ENCODE peak calls at places on chromosomes 3 and 15, in nine cellular contexts. F is GM23338; L is neuronal stem cell; I is caudate nucleus; C is aorta; D is CD8-positive, alpha-beta memory T cell; P is brain microvascular endothelial cell; Q is gastrocnemius medialis; Z is SJSA1. H is an unnamed sample.

GRCh38 chr3:190065204-190065603 is 55.5 kb downstream of the P3H2 start:
- DNase-seq in Q (no peak), D (no peak), L (no peak), I (no peak), F (no peak), Z (no peak), P (no peak), C (no peak), H (no peak)

GRCh38 chr3:50160561-50160983 is 5.4 kb downstream of the SEMA3F start:
- DNase-seq in P (no peak), C (no peak), F (no peak), L (no peak), I (no peak), D (no peak), Z (no peak), Q (no peak), H (no peak)

GRCh38 chr3:189132125-189132744 is 39.5 kb upstream of the TPRG1 start:
- DNase-seq in P (peak), D (peak), C (peak), L (no peak), F (no peak), Q (no peak), I (no peak), Z (peak), H (peak)

GRCh38 chr3:159189994-159190669 is 388.3 kb downstream of the MFSD1 start:
- DNase-seq in D (no peak), Q (no peak), I (no peak), C (no peak), P (no peak), Z (no peak), L (no peak), F (no peak), H (no peak)

GRCh38 chr3:45792516-45793172 is 3.7 kb downstream of the SLC6A20 start:
- DNase-seq in F (no peak), I (no peak), Z (no peak), P (no peak), D (no peak), Q (no peak), L (no peak), C (no peak), H (no peak)

GRCh38 chr15:85772668-85773067 is 22.1 kb downstream of the KLHL25 start:
- DNase-seq in D (no peak), I (no peak), Z (peak), C (no peak), L (no peak), F (no peak), P (no peak), Q (no peak), H (no peak)

GRCh38 chr15:65189102-65189740 is 4.1 kb upstream of the CLPX start:
- DNase-seq in D (no peak), L (peak), P (peak), Q (no peak), Z (no peak), C (no peak), F (peak), I (no peak), H (peak)

GRCh38 chr3:10951295-10951926 is 41.1 kb upstream of the SLC6A1 start:
- DNase-seq in Q (no peak), P (no peak), F (no peak), C (no peak), I (no peak), D (no peak), Z (no peak), L (no peak), H (no peak)

GRCh38 chr15:43186003-43186353 is 775 bp downstream of the CCNDBP1 start:
- DNase-seq in Z (no peak), F (no peak), P (no peak), Q (no peak), L (no peak), D (no peak), C (no peak), I (no peak), H (no peak)

GRCh38 chr15:42270551-42270950 is 2.5 kb upstream of the GANC start:
- DNase-seq in F (no peak), Q (no peak), P (no peak), Z (no peak), C (no peak), L (no peak), I (no peak), D (no peak), H (no peak)

GRCh38 chr3:132499071-132499470 is 81.8 kb downstream of the DNAJC13 start:
- DNase-seq in I (no peak), Z (no peak), D (no peak), Q (no peak), P (no peak), L (no peak), F (no peak), C (no peak), H (no peak)

DNA sequence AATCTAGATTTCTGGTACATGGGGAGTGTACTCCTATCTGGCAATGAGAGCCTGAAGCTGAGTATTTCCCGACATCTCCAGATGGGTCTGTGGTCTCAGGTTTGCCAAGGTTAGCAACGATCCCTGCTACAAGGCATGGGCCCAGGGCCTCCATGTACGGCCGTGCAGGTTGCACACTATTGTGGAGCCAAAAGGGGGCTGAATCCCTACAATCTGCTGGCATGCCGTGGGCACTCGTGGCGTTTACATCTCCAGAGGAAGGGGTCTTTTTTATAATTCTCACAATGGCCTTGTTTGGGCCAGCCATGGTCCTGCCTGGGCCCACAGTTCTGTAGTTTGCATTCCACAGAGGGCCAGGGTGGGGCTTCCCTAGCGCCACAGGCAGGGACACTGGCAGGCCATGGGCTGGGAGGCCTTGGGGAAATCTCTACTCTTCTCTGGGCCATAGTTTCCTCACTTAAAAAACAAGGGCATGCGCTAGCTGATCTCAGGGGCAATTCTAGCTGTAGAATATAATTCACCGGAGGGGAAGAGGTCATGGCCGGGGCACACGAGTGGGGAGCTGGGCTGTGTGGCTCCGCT is 68.9 kb upstream of the TLE3 start:
- DNase-seq in F (no peak), I (no peak), Z (no peak), L (no peak), P (no peak), Q (no peak), C (no peak), D (no peak), H (no peak)
- H3K27ac ChIP-seq in F (no peak), I (no peak), Z (no peak), L (no peak), P (no peak), Q (peak), C (no peak), D (no peak), H (no peak)

DNA sequence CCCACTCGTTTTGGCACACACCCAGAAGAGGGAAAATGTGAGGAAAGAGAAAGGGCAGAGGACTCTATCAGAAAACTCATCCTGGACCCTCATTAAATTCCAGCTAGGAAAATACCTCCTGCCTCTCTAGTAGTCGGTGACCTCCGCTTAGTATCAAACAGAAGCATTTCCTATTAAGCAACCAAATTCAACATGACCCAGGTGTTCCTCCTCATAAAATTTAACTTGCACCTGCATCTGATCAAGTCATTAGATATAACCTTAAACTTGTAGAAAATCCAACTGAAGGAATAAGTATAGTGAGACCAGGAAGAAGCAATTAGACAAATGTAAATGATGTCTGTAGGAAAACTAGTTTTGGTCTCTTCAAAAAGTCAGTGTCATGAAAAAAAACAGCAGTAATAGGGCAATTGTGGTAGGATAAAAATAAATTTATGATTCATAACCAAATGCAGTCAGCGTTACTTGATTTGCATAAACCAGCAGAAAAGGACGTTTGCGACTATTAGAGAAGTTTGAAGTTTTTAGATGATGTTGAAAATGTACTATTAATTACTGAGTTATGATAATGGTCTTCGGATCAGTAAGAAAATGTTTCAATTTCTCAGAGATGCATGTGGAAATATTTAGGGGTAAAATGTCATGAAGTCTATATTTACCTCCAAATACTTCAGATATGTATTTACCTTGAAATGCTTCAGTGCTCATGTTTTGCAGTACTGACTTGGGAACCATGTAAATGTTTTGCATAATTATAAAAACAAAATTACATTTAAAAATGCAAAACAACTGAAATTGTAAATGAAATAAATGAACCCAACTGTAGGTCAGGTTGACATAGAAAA is 44.6 kb downstream of the LDHAL6B start:
- DNase-seq in Z (no peak), F (no peak), P (no peak), Q (no peak), L (no peak), C (no peak), I (no peak), D (no peak), H (no peak)
- H3K27ac ChIP-seq in Z (no peak), F (no peak), P (no peak), Q (no peak), L (no peak), C (no peak), I (no peak), D (no peak), H (no peak)

GRCh38 chr3:196867507-196868296 is at the start of gene SENP5:
- DNase-seq in I (peak), Q (peak), Z (peak), F (peak), P (peak), C (peak), L (peak), D (peak), H (peak)
- H3K27ac ChIP-seq in I (peak), Q (peak), Z (peak), F (peak), P (peak), C (peak), L (peak), D (peak), H (peak)

DNA sequence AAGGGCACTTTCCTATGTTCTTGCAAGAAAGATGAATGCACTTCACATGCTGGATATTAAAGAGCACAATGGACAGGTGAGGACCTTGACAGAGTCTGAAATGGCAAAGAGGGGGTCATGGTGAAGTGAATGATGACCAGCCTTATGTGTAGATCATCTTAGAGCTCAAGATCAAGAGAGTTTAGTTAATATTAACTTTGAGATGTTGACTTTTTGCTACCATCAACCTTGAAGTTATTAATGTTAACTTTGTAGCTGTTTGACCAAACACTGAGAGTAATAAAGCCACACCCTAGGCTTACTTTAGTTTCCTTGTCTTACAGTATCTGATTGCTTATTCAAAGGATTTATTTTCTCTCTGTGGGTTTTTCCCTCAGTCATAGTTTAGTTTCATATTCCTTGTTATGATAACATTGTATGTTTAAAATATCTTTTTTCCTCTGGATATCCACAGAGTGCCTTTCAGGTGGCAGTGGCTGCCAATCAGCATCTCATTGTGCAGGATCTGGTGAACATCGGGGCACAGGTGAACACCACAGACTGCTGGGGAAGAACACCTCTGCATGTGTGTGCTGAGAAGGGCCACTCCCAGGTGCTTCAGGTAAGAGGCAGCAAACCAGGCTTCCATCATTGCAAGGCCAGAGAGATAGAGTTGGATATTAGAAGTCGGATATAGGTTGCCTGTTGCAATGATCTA is 5.4 kb downstream of the NFKBIZ start:
- DNase-seq in I (no peak), F (no peak), D (no peak), L (no peak), P (no peak), Z (no peak), C (no peak), Q (no peak), H (no peak)
- H3K27ac ChIP-seq in I (no peak), F (no peak), D (no peak), L (no peak), P (no peak), Z (no peak), C (peak), Q (no peak), H (no peak)

DNA sequence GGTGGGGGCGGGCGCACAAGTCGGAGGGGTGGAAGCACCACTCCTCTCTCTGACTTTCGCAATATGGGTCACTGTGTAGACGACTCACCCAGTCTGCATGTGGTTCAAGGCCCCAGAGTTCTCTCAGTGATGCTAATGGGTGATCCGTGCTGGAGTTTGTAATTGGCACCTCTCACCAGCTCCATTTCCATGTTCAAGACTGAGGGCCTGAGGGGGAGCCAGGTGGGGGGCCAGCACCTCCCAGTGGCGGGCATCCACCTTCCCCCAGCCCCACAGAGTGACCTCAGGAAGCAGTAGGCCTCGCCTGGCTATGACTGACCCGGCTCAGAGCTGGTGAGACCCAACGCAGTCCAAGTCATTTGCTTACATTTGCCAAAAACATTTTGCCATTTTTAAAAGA is 230.0 kb upstream of the ST8SIA2 start:
- DNase-seq in C (no peak), I (no peak), F (no peak), P (no peak), Z (no peak), L (no peak), Q (no peak), D (no peak), H (no peak)
- H3K27ac ChIP-seq in C (no peak), I (no peak), F (peak), P (no peak), Z (no peak), L (no peak), Q (no peak), D (no peak), H (no peak)

GRCh38 chr3:161371441-161372320 is at the start of gene SPTSSB:
- DNase-seq in Z (peak), D (no peak), C (peak), I (peak), P (peak), F (peak), Q (no peak), L (peak), H (peak)

GRCh38 chr3:161369531-161369930 is 1.8 kb downstream of the SPTSSB start:
- DNase-seq in Z (no peak), Q (no peak), L (no peak), D (no peak), I (no peak), F (peak), C (no peak), P (peak), H (no peak)

DNA sequence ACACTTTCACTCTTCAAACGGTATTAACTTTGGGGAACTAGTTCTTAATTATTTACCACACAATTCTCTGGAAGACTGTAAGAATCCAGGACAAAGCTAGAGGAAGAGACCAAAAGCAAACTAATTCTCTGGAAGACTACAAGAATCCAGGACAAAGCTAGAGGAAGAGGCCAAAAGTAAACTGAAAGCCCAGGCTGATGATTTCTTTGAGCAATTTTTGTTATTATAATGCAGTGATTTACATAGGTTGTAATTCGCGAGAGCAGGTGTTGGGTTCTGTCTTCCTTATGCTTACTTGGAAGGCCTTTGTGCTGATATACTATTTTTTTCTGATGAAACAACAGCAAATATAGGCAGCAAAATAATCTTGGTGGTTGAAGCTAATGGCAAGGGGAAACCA is 5.2 kb downstream of the SPTSSB start:
- DNase-seq in Q (no peak), D (no peak), I (no peak), P (no peak), F (peak), C (no peak), L (no peak), Z (no peak), H (no peak)
- H3K27ac ChIP-seq in Q (no peak), D (no peak), I (no peak), P (no peak), F (peak), C (no peak), L (no peak), Z (no peak), H (no peak)

GRCh38 chr15:68081869-68082505 is 27.9 kb downstream of the PIAS1 start:
- DNase-seq in Q (no peak), F (no peak), C (no peak), L (no peak), P (no peak), D (no peak), Z (no peak), I (no peak), H (no peak)
- H3K27ac ChIP-seq in Q (no peak), F (no peak), C (no peak), L (peak), P (no peak), D (no peak), Z (no peak), I (no peak), H (no peak)

GRCh38 chr15:39142500-39142899 is 438.4 kb upstream of the THBS1 start:
- DNase-seq in F (no peak), Z (no peak), D (no peak), P (no peak), C (no peak), I (no peak), Q (no peak), L (no peak), H (no peak)

GRCh38 chr15:39140060-39140604 is 440.7 kb upstream of the THBS1 start:
- DNase-seq in F (peak), Q (no peak), L (no peak), C (no peak), P (peak), Z (peak), D (no peak), I (no peak), H (no peak)

GRCh38 chr15:39135989-39136388 is 444.9 kb upstream of the THBS1 start:
- DNase-seq in P (peak), Q (no peak), F (no peak), D (no peak), L (no peak), I (no peak), Z (peak), C (no peak), H (no peak)

GRCh38 chr15:39144051-39144450 is 436.8 kb upstream of the THBS1 start:
- DNase-seq in P (no peak), L (no peak), Q (no peak), Z (no peak), F (no peak), I (no peak), C (no peak), D (no peak), H (no peak)

GRCh38 chr15:39139431-39140059 is 441.3 kb upstream of the THBS1 start:
- DNase-seq in L (no peak), D (no peak), I (no peak), C (no peak), Z (no peak), F (no peak), P (no peak), Q (no peak), H (no peak)
- H3K27ac ChIP-seq in L (no peak), D (no peak), I (no peak), C (no peak), Z (peak), F (no peak), P (peak), Q (no peak), H (no peak)